ENCODE peak calls at places on chromosomes 7 and 10, in six cellular contexts. A is activated T-cell treated with anti-CD3 and anti-CD28 coated beads, Interleukin-2, amount 50 U/mL, for 4 hours; Y is fibroblast of pulmonary artery; Q is EL; X is GM19239; C is naive thymus-derived CD8-positive, alpha-beta T cell. J is an unnamed sample.
A peak's percentile ranks its signal among the peaks of the same experiment; 100 is the strongest.

GRCh38 chr7:151088856-151089699 is 2.8 kb downstream of the AGAP3 start:
- DNase-seq in A (no peak), C (peak; percentile 43), X (no peak), Y (peak; percentile 62), Q (peak; percentile 67), J (peak; percentile 64)

GRCh38 chr7:120043250-120043649 is 229.7 kb upstream of the KCND2 start:
- DNase-seq in Q (no peak), X (no peak), Y (no peak), A (no peak), C (no peak), J (no peak)

GRCh38 chr7:105759670-105760548 is 116.5 kb downstream of the ATXN7L1 start:
- DNase-seq in Y (peak; percentile 76), Q (peak; percentile 71), C (no peak), X (no peak), A (peak; percentile 20), J (peak; percentile 59)

GRCh38 chr10:79435271-79436065 is 10.0 kb downstream of the ZCCHC24 start:
- DNase-seq in A (no peak), X (no peak), Q (no peak), C (no peak), Y (peak; percentile 51), J (no peak)

GRCh38 chr10:7477538-7478334 is 66.9 kb upstream of the SFMBT2 start:
- DNase-seq in C (no peak), A (no peak), X (no peak), Y (no peak), Q (no peak), J (no peak)

GRCh38 chr7:150949971-150950491 is 28.1 kb downstream of the KCNH2 start:
- DNase-seq in Y (no peak), X (no peak), A (peak; percentile 4), Q (no peak), C (no peak), J (no peak)

GRCh38 chr10:73931767-73932624 is 21.1 kb downstream of the PLAU start:
- DNase-seq in Q (no peak), C (no peak), X (peak; percentile 32), Y (no peak), A (peak; percentile 67), J (no peak)

GRCh38 chr7:96414931-96415292 is 93.0 kb upstream of the SLC25A13 start:
- DNase-seq in Q (peak; percentile 23), X (peak; percentile 12), C (no peak), Y (peak; percentile 41), A (no peak), J (peak; percentile 23)

GRCh38 chr10:97333351-97333600 is 1.3 kb downstream of the FRAT2 start:
- DNase-seq in C (no peak), Y (peak; percentile 51), Q (peak; percentile 54), X (no peak), A (no peak), J (peak; percentile 20)

GRCh38 chr7:55953707-55954475 is 2.2 kb downstream of the MRPS17 start:
- DNase-seq in X (no peak), A (no peak), Q (no peak), Y (no peak), C (no peak), J (no peak)

GRCh38 chr10:60944159-60944909 is at the start of gene RHOBTB1:
- DNase-seq in A (no peak), C (no peak), X (no peak), Q (peak; percentile 79), Y (peak; percentile 82), J (peak; percentile 80)

GRCh38 chr7:132568962-132569361 is 7.3 kb downstream of the PLXNA4 start:
- DNase-seq in Y (no peak), A (no peak), C (no peak), X (no peak), Q (no peak), J (peak; percentile 29)

GRCh38 chr10:122164815-122165491 is 106.1 kb upstream of the BTBD16 start:
- DNase-seq in Q (no peak), Y (no peak), C (no peak), X (no peak), A (no peak), J (no peak)

GRCh38 chr10:90930070-90930837 is 9.4 kb upstream of the ANKRD1 start:
- DNase-seq in Y (peak; percentile 92), C (no peak), A (no peak), Q (peak; percentile 88), X (no peak), J (peak; percentile 60)

GRCh38 chr7:128347573-128348147 is 4.0 kb upstream of the RBM28 start:
- DNase-seq in X (no peak), C (no peak), Y (peak; percentile 67), Q (peak; percentile 51), A (peak; percentile 43), J (peak; percentile 70)

GRCh38 chr7:50335795-50336754 is 31.6 kb downstream of the IKZF1 start:
- DNase-seq in Y (no peak), Q (no peak), C (peak; percentile 74), X (no peak), A (peak; percentile 88), J (no peak)

GRCh38 chr7:100835903-100836811 is 8.8 kb upstream of the EPHB4 start:
- DNase-seq in Y (no peak), X (no peak), C (no peak), A (no peak), Q (no peak), J (no peak)

GRCh38 chr7:44313016-44313415 is 12.4 kb downstream of the CAMK2B start:
- DNase-seq in Q (no peak), C (no peak), X (no peak), Y (no peak), A (no peak), J (no peak)